ENCODE peak calls at places on chromosomes 12 and 14, in seven cellular contexts. One of them, this sample, is unnamed.
A peak's percentile ranks its signal among the peaks of the same experiment; 100 is the strongest.

GRCh38 chr14:64569108-64570045 is 19.6 kb downstream of the PPP1R36 start:
- DNase-seq in right atrium auricular region: peak; percentile 85
- DNase-seq in Peyer's patch: no peak
- DNase-seq in AG09309: no peak
- DNase-seq in body of pancreas: peak; percentile 18
- DNase-seq in hepatocyte: peak; percentile 55
- DNase-seq in tibial nerve: peak; percentile 55
- DNase-seq in this sample: peak; percentile 76

GRCh38 chr12:94622475-94622874 is 27.9 kb downstream of the TMCC3 start:
- DNase-seq in hepatocyte: no peak
- DNase-seq in right atrium auricular region: no peak
- DNase-seq in tibial nerve: no peak
- DNase-seq in body of pancreas: no peak
- DNase-seq in Peyer's patch: no peak
- DNase-seq in AG09309: no peak
- DNase-seq in this sample: no peak

GRCh38 chr12:54032627-54033100 is at the start of gene HOXC5:
- DNase-seq in right atrium auricular region: peak; percentile 69
- DNase-seq in Peyer's patch: peak; percentile 70
- DNase-seq in hepatocyte: peak; percentile 86
- DNase-seq in body of pancreas: peak; percentile 63
- DNase-seq in AG09309: no peak
- DNase-seq in tibial nerve: peak; percentile 78
- DNase-seq in this sample: no peak

GRCh38 chr14:77458249-77458950 is 507 bp downstream of the AHSA1 start:
- DNase-seq in Peyer's patch: peak; percentile 60
- DNase-seq in tibial nerve: peak; percentile 15
- DNase-seq in AG09309: no peak
- DNase-seq in body of pancreas: peak; percentile 24
- DNase-seq in hepatocyte: peak; percentile 58
- DNase-seq in right atrium auricular region: no peak
- DNase-seq in this sample: no peak

GRCh38 chr14:104116544-104117340 is 21.6 kb upstream of the KIF26A start:
- DNase-seq in Peyer's patch: peak; percentile 87
- DNase-seq in body of pancreas: peak; percentile 82
- DNase-seq in AG09309: no peak
- DNase-seq in right atrium auricular region: no peak
- DNase-seq in tibial nerve: no peak
- DNase-seq in hepatocyte: peak; percentile 86
- DNase-seq in this sample: no peak

GRCh38 chr14:64602826-64603225 is 53.1 kb downstream of the PPP1R36 start:
- DNase-seq in hepatocyte: no peak
- DNase-seq in AG09309: no peak
- DNase-seq in body of pancreas: no peak
- DNase-seq in tibial nerve: no peak
- DNase-seq in Peyer's patch: no peak
- DNase-seq in right atrium auricular region: no peak
- DNase-seq in this sample: no peak

GRCh38 chr12:104288635-104289258 is 14.8 kb upstream of the EID3 start:
- DNase-seq in right atrium auricular region: peak; percentile 80
- DNase-seq in tibial nerve: peak; percentile 61
- DNase-seq in Peyer's patch: peak; percentile 90
- DNase-seq in body of pancreas: peak; percentile 82
- DNase-seq in AG09309: peak; percentile 39
- DNase-seq in hepatocyte: peak; percentile 89
- DNase-seq in this sample: no peak

GRCh38 chr14:69288001-69288771 is 28.2 kb downstream of the GALNT16 start:
- DNase-seq in hepatocyte: no peak
- DNase-seq in right atrium auricular region: peak; percentile 67
- DNase-seq in body of pancreas: peak; percentile 45
- DNase-seq in tibial nerve: peak; percentile 43
- DNase-seq in Peyer's patch: no peak
- DNase-seq in AG09309: peak; percentile 72
- DNase-seq in this sample: no peak

GRCh38 chr14:61923348-61923747 is 161.1 kb downstream of the SNAPC1 start:
- DNase-seq in Peyer's patch: no peak
- DNase-seq in AG09309: no peak
- DNase-seq in tibial nerve: no peak
- DNase-seq in body of pancreas: no peak
- DNase-seq in right atrium auricular region: no peak
- DNase-seq in hepatocyte: no peak
- DNase-seq in this sample: no peak

GRCh38 chr12:57372233-57372632 is 58.6 kb downstream of the R3HDM2 start:
- DNase-seq in AG09309: peak; percentile 18
- DNase-seq in right atrium auricular region: no peak
- DNase-seq in body of pancreas: peak; percentile 14
- DNase-seq in hepatocyte: no peak
- DNase-seq in tibial nerve: no peak
- DNase-seq in Peyer's patch: no peak
- DNase-seq in this sample: no peak

GRCh38 chr12:102144221-102144620 is 24.2 kb downstream of the PARPBP start:
- DNase-seq in hepatocyte: no peak
- DNase-seq in tibial nerve: no peak
- DNase-seq in AG09309: no peak
- DNase-seq in body of pancreas: no peak
- DNase-seq in right atrium auricular region: no peak
- DNase-seq in Peyer's patch: no peak
- DNase-seq in this sample: no peak

GRCh38 chr12:122994140-122994675 is 13.7 kb downstream of the ARL6IP4 start:
- DNase-seq in AG09309: no peak
- DNase-seq in body of pancreas: no peak
- DNase-seq in hepatocyte: no peak
- DNase-seq in Peyer's patch: no peak
- DNase-seq in tibial nerve: no peak
- DNase-seq in right atrium auricular region: no peak
- DNase-seq in this sample: no peak

GRCh38 chr12:125246346-125246656 is 181.1 kb downstream of the AACS start:
- DNase-seq in tibial nerve: no peak
- DNase-seq in AG09309: no peak
- DNase-seq in right atrium auricular region: no peak
- DNase-seq in hepatocyte: no peak
- DNase-seq in body of pancreas: no peak
- DNase-seq in Peyer's patch: no peak
- DNase-seq in this sample: no peak

GRCh38 chr14:90093942-90094595 is 32.3 kb downstream of the KCNK13 start:
- DNase-seq in hepatocyte: no peak
- DNase-seq in AG09309: no peak
- DNase-seq in Peyer's patch: no peak
- DNase-seq in body of pancreas: no peak
- DNase-seq in right atrium auricular region: no peak
- DNase-seq in tibial nerve: no peak
- DNase-seq in this sample: no peak

GRCh38 chr12:22865822-22866221 is 240.9 kb downstream of the ETNK1 start:
- DNase-seq in hepatocyte: no peak
- DNase-seq in AG09309: no peak
- DNase-seq in Peyer's patch: no peak
- DNase-seq in tibial nerve: no peak
- DNase-seq in right atrium auricular region: no peak
- DNase-seq in body of pancreas: no peak
- DNase-seq in this sample: no peak

GRCh38 chr12:92759634-92760268 is 57.0 kb downstream of the PLEKHG7 start:
- DNase-seq in Peyer's patch: no peak
- DNase-seq in body of pancreas: no peak
- DNase-seq in hepatocyte: peak; percentile 45
- DNase-seq in tibial nerve: no peak
- DNase-seq in AG09309: peak; percentile 79
- DNase-seq in right atrium auricular region: no peak
- DNase-seq in this sample: peak; percentile 52

GRCh38 chr12:119803391-119803791 is 73.7 kb downstream of the CIT start:
- DNase-seq in hepatocyte: peak; percentile 73
- DNase-seq in right atrium auricular region: no peak
- DNase-seq in tibial nerve: peak; percentile 9
- DNase-seq in body of pancreas: no peak
- DNase-seq in AG09309: peak; percentile 32
- DNase-seq in Peyer's patch: no peak
- DNase-seq in this sample: no peak

GRCh38 chr14:49898485-49898884 is 5.6 kb downstream of the ARF6 start:
- DNase-seq in body of pancreas: no peak
- DNase-seq in AG09309: no peak
- DNase-seq in Peyer's patch: no peak
- DNase-seq in tibial nerve: no peak
- DNase-seq in right atrium auricular region: no peak
- DNase-seq in hepatocyte: no peak
- DNase-seq in this sample: no peak
- H3K4me3 ChIP-seq in body of pancreas: no peak overlapping the region
- H3K4me3 ChIP-seq in AG09309: no peak overlapping the region
- H3K4me3 ChIP-seq in Peyer's patch: no peak overlapping the region
- H3K4me3 ChIP-seq in tibial nerve: no peak overlapping the region
- H3K4me3 ChIP-seq in right atrium auricular region: no peak overlapping the region
- H3K4me3 ChIP-seq in hepatocyte: no peak overlapping the region
- H3K4me3 ChIP-seq in this sample: no peak overlapping the region

DNA sequence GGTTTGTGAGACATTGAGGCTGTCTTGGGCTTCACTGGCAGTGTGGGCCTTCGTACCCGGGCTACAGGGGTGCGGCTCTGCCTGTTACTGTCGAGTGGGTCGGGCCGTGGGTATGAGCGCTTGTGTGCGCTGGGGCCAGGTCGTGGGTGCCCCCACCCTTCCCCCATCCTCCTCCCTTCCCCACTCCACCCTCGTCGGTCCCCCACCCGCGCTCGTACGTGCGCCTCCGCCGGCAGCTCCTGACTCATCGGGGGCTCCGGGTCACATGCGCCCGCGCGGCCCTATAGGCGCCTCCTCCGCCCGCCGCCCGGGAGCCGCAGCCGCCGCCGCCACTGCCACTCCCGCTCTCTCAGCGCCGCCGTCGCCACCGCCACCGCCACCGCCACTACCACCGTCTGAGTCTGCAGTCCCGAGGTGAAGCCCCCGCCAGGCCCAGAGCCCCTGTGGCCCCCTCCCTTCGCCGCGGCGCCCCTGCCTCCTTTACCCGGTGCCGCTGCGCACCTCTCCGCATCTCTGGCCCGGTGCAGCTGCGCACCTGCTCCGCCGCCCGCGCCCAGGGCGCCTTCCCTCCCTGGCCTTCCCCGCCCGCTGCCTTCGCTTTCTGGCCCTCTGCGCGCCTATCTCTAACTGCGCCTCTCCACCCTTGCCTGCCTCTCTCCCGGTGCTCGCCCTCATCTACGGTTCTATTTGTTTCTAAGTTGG is at the start of gene ENO2:
- DNase-seq in tibial nerve: peak; percentile 57
- DNase-seq in hepatocyte: peak; percentile 86
- DNase-seq in AG09309: no peak
- DNase-seq in Peyer's patch: peak; percentile 76
- DNase-seq in right atrium auricular region: peak; percentile 84
- DNase-seq in body of pancreas: peak; percentile 69
- DNase-seq in this sample: no peak
- TF ChIP-seq CTCF in tibial nerve: no peak
- TF ChIP-seq CTCF in hepatocyte: no peak
- TF ChIP-seq CTCF in AG09309: no peak
- TF ChIP-seq CTCF in Peyer's patch: no peak
- TF ChIP-seq CTCF in right atrium auricular region: no peak
- TF ChIP-seq CTCF in body of pancreas: no peak
- TF ChIP-seq CTCF in this sample: no peak

GRCh38 chr14:24194873-24195185 is 412 bp downstream of the TM9SF1 start:
- DNase-seq in hepatocyte: no peak
- DNase-seq in body of pancreas: no peak
- DNase-seq in Peyer's patch: no peak
- DNase-seq in AG09309: no peak
- DNase-seq in tibial nerve: no peak
- DNase-seq in right atrium auricular region: no peak
- DNase-seq in this sample: no peak

GRCh38 chr14:24192933-24193332 is 2.3 kb downstream of the TM9SF1 start:
- DNase-seq in hepatocyte: no peak
- DNase-seq in body of pancreas: no peak
- DNase-seq in right atrium auricular region: no peak
- DNase-seq in AG09309: no peak
- DNase-seq in tibial nerve: no peak
- DNase-seq in Peyer's patch: no peak
- DNase-seq in this sample: no peak

GRCh38 chr14:24195186-24196070 is at the start of gene TM9SF1:
- DNase-seq in hepatocyte: peak; percentile 92
- DNase-seq in tibial nerve: peak; percentile 77
- DNase-seq in Peyer's patch: peak; percentile 91
- DNase-seq in AG09309: peak; percentile 63
- DNase-seq in right atrium auricular region: peak; percentile 87
- DNase-seq in body of pancreas: peak; percentile 90
- DNase-seq in this sample: no peak

GRCh38 chr14:24196071-24197061 is 1.1 kb upstream of the TM9SF1 start:
- DNase-seq in hepatocyte: no peak
- DNase-seq in tibial nerve: no peak
- DNase-seq in body of pancreas: no peak
- DNase-seq in AG09309: no peak
- DNase-seq in right atrium auricular region: no peak
- DNase-seq in Peyer's patch: no peak
- DNase-seq in this sample: no peak

GRCh38 chr14:24194186-24194872 is 912 bp downstream of the TM9SF1 start:
- DNase-seq in AG09309: no peak
- DNase-seq in body of pancreas: no peak
- DNase-seq in tibial nerve: no peak
- DNase-seq in hepatocyte: no peak
- DNase-seq in right atrium auricular region: no peak
- DNase-seq in Peyer's patch: no peak
- DNase-seq in this sample: no peak
- H3K4me3 ChIP-seq in AG09309: peak overlapping the region; percentile 94
- H3K4me3 ChIP-seq in body of pancreas: peak overlapping the region; percentile 87
- H3K4me3 ChIP-seq in tibial nerve: peak overlapping the region; percentile 92
- H3K4me3 ChIP-seq in hepatocyte: peak overlapping the region; percentile 95
- H3K4me3 ChIP-seq in right atrium auricular region: peak overlapping the region; percentile 89
- H3K4me3 ChIP-seq in Peyer's patch: peak overlapping the region; percentile 79
- H3K4me3 ChIP-seq in this sample: peak overlapping the region; percentile 74

DNA sequence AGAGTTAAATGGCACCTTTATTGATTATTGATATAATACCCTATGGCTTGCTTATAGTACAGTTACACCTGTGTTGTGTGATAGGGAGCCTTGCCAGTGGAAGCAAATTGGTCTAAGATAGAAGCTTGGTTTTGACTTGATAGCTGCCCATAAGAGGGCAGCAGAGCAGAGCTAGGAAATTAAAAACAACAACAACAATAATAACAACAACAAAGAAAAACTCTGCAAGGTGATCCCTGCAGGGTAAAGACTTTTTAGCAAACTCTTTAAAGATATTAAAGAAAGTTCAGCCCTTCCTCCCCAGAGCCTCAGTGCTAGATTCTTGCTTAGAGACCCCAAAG is 18.0 kb upstream of the RNASE10 start:
- DNase-seq in hepatocyte: no peak
- DNase-seq in body of pancreas: no peak
- DNase-seq in Peyer's patch: no peak
- DNase-seq in AG09309: no peak
- DNase-seq in tibial nerve: no peak
- DNase-seq in right atrium auricular region: no peak
- DNase-seq in this sample: no peak
- TF ChIP-seq CTCF in hepatocyte: no peak
- TF ChIP-seq CTCF in body of pancreas: no peak
- TF ChIP-seq CTCF in Peyer's patch: no peak
- TF ChIP-seq CTCF in AG09309: no peak
- TF ChIP-seq CTCF in tibial nerve: no peak
- TF ChIP-seq CTCF in right atrium auricular region: no peak
- TF ChIP-seq CTCF in this sample: peak; percentile 33

This sample was measured in epithelial cell of proximal tubule.